ENCODE peak calls at places on chromosomes 5 and 9, in nine cellular contexts. I, T, A, W, J, Z, C, Q and E are unnamed samples.

GRCh38 chr9:78033870-78034269 is 2.3 kb upstream of the GNAQ start:
- DNase-seq in Q (no peak), I (no peak), Z (no peak), C (no peak), W (no peak), T (no peak), A (no peak), J (no peak), E (no peak)

GRCh38 chr5:14165375-14166091 is 22.4 kb downstream of the TRIO start:
- DNase-seq in J (no peak), Q (no peak), W (peak; percentile 95), T (no peak), Z (no peak), A (no peak), I (no peak), C (no peak), E (no peak)

GRCh38 chr9:91914404-91914803 is 35.6 kb downstream of the ROR2 start:
- DNase-seq in J (no peak), A (no peak), Q (no peak), C (no peak), W (no peak), Z (no peak), T (peak; percentile 38), I (no peak), E (no peak)

GRCh38 chr5:158573829-158574228 is 525.9 kb downstream of the EBF1 start:
- DNase-seq in Q (no peak), I (no peak), J (no peak), T (no peak), W (no peak), A (no peak), C (no peak), Z (no peak), E (no peak)

GRCh38 chr5:105849701-105850100 is 1821.0 kb downstream of the EFNA5 start:
- DNase-seq in J (no peak), C (no peak), W (peak; percentile 70), Q (no peak), Z (no peak), I (no peak), A (no peak), T (no peak), E (no peak)

GRCh38 chr9:87383341-87384150 is 114.1 kb upstream of the DAPK1 start:
- DNase-seq in W (no peak), Q (no peak), I (no peak), C (no peak), Z (no peak), A (no peak), J (no peak), T (no peak), E (no peak)

GRCh38 chr5:17218353-17219005 is 1.0 kb downstream of the BASP1 start:
- DNase-seq in Q (no peak), W (peak; percentile 67), C (peak; percentile 67), I (peak; percentile 8), T (no peak), A (peak; percentile 51), Z (peak; percentile 83), J (no peak), E (peak; percentile 70)

GRCh38 chr5:157059093-157059539 is at the start of gene HAVCR1:
- DNase-seq in I (no peak), Z (no peak), Q (no peak), C (no peak), A (no peak), T (no peak), W (no peak), J (no peak), E (no peak)

GRCh38 chr5:68287976-68288755 is 72.6 kb downstream of the PIK3R1 start:
- DNase-seq in Q (peak; percentile 51), J (peak; percentile 60), I (peak; percentile 73), Z (peak; percentile 88), W (peak; percentile 37), T (no peak), A (peak; percentile 75), C (peak; percentile 91), E (peak; percentile 71)

GRCh38 chr5:167582263-167582662 is 709.2 kb upstream of the WWC1 start:
- DNase-seq in A (no peak), W (peak; percentile 8), C (no peak), Q (no peak), J (no peak), Z (no peak), I (no peak), T (no peak), E (no peak)

GRCh38 chr5:88551724-88552345 is 283.2 kb upstream of the TMEM161B start:
- DNase-seq in Z (no peak), I (no peak), A (no peak), Q (no peak), C (no peak), J (no peak), T (no peak), W (no peak), E (no peak)

GRCh38 chr5:171121638-171122037 is 187.4 kb upstream of the TLX3 start:
- DNase-seq in Q (no peak), T (no peak), W (no peak), I (no peak), C (no peak), Z (no peak), A (no peak), J (no peak), E (no peak)

GRCh38 chr5:91419571-91420537 is 36.7 kb upstream of the ARRDC3 start:
- DNase-seq in Z (peak; percentile 76), C (peak; percentile 75), J (peak; percentile 57), A (peak; percentile 56), Q (peak; percentile 72), I (peak; percentile 43), T (peak; percentile 81), W (peak; percentile 55), E (peak; percentile 49)

GRCh38 chr9:128494108-128494742 is 10.3 kb upstream of the GLE1 start:
- DNase-seq in T (no peak), I (peak; percentile 64), Q (peak; percentile 43), J (peak; percentile 12), A (peak; percentile 37), Z (peak; percentile 87), W (no peak), C (no peak), E (peak; percentile 88)

DNA sequence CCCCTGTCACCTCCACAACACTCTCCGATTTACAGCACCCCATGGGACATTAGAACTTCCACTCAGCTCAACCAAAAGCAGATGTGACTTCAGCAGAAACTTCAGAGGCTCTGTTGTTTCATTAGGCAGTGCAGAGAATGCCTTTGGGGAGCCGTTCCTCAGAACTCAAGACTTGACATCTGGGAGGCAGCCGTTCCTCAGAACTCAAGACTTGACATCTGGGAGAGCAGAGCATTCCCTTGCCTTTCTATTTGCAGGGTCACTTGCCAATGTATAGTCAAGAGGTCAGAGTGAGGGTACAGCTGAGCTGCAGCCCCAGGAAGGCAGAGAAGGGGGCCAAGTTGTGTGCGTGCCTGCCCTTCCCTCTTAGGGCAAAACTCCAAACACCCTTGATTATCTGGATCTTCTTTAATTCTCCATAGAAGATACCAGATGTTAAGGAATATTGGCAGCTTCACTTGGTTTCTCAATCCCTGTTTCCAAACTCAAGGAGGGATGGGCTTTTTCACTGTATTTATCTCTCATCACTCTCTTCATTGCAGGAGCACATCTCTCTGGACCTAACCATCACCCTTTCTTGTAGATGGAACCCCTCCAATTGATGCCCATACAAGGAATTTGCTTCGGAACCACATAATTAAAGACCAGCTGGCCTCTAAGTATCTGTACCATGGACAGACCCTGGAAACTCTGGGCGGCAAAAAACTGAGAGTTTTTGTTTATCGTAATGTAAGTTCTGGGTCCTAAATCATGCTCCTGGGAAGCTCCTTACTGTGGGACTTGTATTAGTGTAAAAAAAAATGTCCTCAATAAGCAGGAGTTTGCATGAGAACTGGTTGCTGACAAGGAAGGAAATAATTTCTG is 25.6 kb downstream of the TGFBI start:
- DNase-seq in A (no peak), T (no peak), Q (no peak), J (no peak), C (no peak), W (peak; percentile 49), Z (peak; percentile 44), I (peak; percentile 49), E (no peak)
- H3K4me1 ChIP-seq in A (peaks cover 6% of the 10 kb centered on the region), T (peaks cover 24% of the 10 kb centered on the region), Q (no peaks in the 10 kb centered on the region), J (no peaks in the 10 kb centered on the region), C (no peaks in the 10 kb centered on the region), W (peaks cover 54% of the 10 kb centered on the region), Z (no peaks in the 10 kb centered on the region), I (peaks cover 45% of the 10 kb centered on the region), E (peaks cover 8% of the 10 kb centered on the region)

GRCh38 chr5:54769746-54770145 is 215.6 kb downstream of the ESM1 start:
- DNase-seq in T (no peak), Q (no peak), J (no peak), C (no peak), Z (no peak), I (no peak), A (no peak), W (no peak), E (no peak)
- H3K4me3 ChIP-seq in T (no peak overlapping the region), Q (no peak overlapping the region), J (no peak overlapping the region), C (no peak overlapping the region), Z (no peak overlapping the region), I (no peak overlapping the region), A (no peak overlapping the region), W (no peak overlapping the region), E (no peak overlapping the region)

GRCh38 chr5:143401253-143401845 is 2.1 kb downstream of the NR3C1 start:
- DNase-seq in C (no peak), Z (no peak), W (peak; percentile 52), J (no peak), T (no peak), A (no peak), Q (no peak), I (no peak), E (no peak)

GRCh38 chr5:143400541-143401252 is 2.8 kb downstream of the NR3C1 start:
- DNase-seq in Z (no peak), W (peak; percentile 60), C (no peak), I (peak; percentile 17), T (no peak), J (no peak), Q (no peak), A (no peak), E (peak; percentile 44)

GRCh38 chr5:143398451-143399237 is 4.8 kb downstream of the NR3C1 start:
- DNase-seq in C (no peak), A (no peak), Z (no peak), T (no peak), W (peak; percentile 12), I (no peak), J (no peak), Q (no peak), E (no peak)

GRCh38 chr5:143398053-143398355 is 5.5 kb downstream of the NR3C1 start:
- DNase-seq in T (no peak), C (no peak), Q (no peak), I (no peak), W (no peak), J (no peak), Z (no peak), A (no peak), E (no peak)

GRCh38 chr5:143399616-143400540 is 3.6 kb downstream of the NR3C1 start:
- DNase-seq in Q (no peak), T (no peak), A (no peak), C (no peak), I (no peak), Z (no peak), W (no peak), J (no peak), E (no peak)
- H3K4me1 ChIP-seq in Q (peaks cover 52% of the 10 kb centered on the region), T (peaks cover 67% of the 10 kb centered on the region), A (peaks cover 14% of the 10 kb centered on the region), C (no peaks in the 10 kb centered on the region), I (peaks cover 59% of the 10 kb centered on the region), Z (peaks cover 10% of the 10 kb centered on the region), W (peaks cover 4% of the 10 kb centered on the region), J (peaks cover 60% of the 10 kb centered on the region), E (peaks cover 3% of the 10 kb centered on the region)

GRCh38 chr9:33677961-33678360 is 117.4 kb upstream of the PRSS3 start:
- DNase-seq in A (no peak), C (no peak), Q (no peak), W (no peak), Z (no peak), J (no peak), I (no peak), T (no peak), E (no peak)
- H3K4me3 ChIP-seq in A (no peak overlapping the region), C (peak overlapping the region; percentile 57), Q (no peak overlapping the region), W (no peak overlapping the region), Z (no peak overlapping the region), J (no peak overlapping the region), I (no peak overlapping the region), T (no peak overlapping the region), E (no peak overlapping the region)

GRCh38 chr5:148653840-148654781 is at the start of gene HTR4:
- DNase-seq in C (peak; percentile 48), W (no peak), T (no peak), A (no peak), I (no peak), J (no peak), Z (no peak), Q (no peak), E (peak; percentile 31)
- H3K4me1 ChIP-seq in C (peaks cover 10% of the 10 kb centered on the region), W (no peaks in the 10 kb centered on the region), T (peaks cover 8% of the 10 kb centered on the region), A (no peaks in the 10 kb centered on the region), I (no peaks in the 10 kb centered on the region), J (no peaks in the 10 kb centered on the region), Z (no peaks in the 10 kb centered on the region), Q (no peaks in the 10 kb centered on the region), E (no peaks in the 10 kb centered on the region)